ENCODE peak calls at places on chromosomes 1 and 21, in eight cellular contexts. L is gastrocnemius medialis, K is testis, M is left lung, T is fibroblast of lung, W is thoracic aorta, N is ovary, R is heart right ventricle. X is an unnamed sample.

GRCh38 chr1:99264201-99265021 is at the start of gene PLPPR4:
- DNase-seq in L (peak; percentile 35), K (peak; percentile 61), M (peak; percentile 85), T (peak; percentile 31), W (no peak), N (no peak), R (peak; percentile 55), X (no peak)

GRCh38 chr21:25607812-25608737 is 794 bp upstream of the MRPL39 start:
- DNase-seq in L (peak; percentile 70), K (peak; percentile 88), M (peak; percentile 87), T (peak; percentile 87), W (peak; percentile 51), N (peak; percentile 80), R (peak; percentile 77), X (peak; percentile 79)

GRCh38 chr1:8189931-8190483 is 127.9 kb upstream of the SLC45A1 start:
- DNase-seq in L (peak; percentile 85), K (no peak), M (no peak), T (no peak), W (no peak), N (peak; percentile 1), R (no peak), X (no peak)

GRCh38 chr1:113515498-113515897 is 125.2 kb downstream of the MAGI3 start:
- DNase-seq in L (no peak), K (no peak), M (no peak), T (no peak), W (no peak), N (no peak), R (no peak), X (no peak)

GRCh38 chr21:44305691-44306090 is 5.8 kb downstream of the PFKL start:
- DNase-seq in L (no peak), K (no peak), M (no peak), T (no peak), W (no peak), N (no peak), R (no peak), X (no peak)

GRCh38 chr1:25556791-25557476 is 13.5 kb downstream of the LDLRAP1 start:
- DNase-seq in L (no peak), K (no peak), M (peak; percentile 78), T (peak; percentile 57), W (no peak), N (no peak), R (no peak), X (no peak)

GRCh38 chr21:41825881-41826280 is 53.3 kb downstream of the PRDM15 start:
- DNase-seq in L (no peak), K (no peak), M (peak; percentile 49), T (no peak), W (no peak), N (no peak), R (no peak), X (no peak)

GRCh38 chr1:145858238-145858936 is 494 bp downstream of the PIAS3 start:
- DNase-seq in L (peak; percentile 46), K (peak; percentile 73), M (peak; percentile 88), T (peak; percentile 17), W (no peak), N (peak; percentile 69), R (peak; percentile 52), X (peak; percentile 66)

GRCh38 chr1:202760589-202760988 is 47.6 kb downstream of the KDM5B start:
- DNase-seq in L (no peak), K (no peak), M (no peak), T (no peak), W (no peak), N (no peak), R (no peak), X (no peak)

GRCh38 chr1:219347376-219347775 is 173.7 kb downstream of the LYPLAL1 start:
- DNase-seq in L (no peak), K (no peak), M (no peak), T (no peak), W (no peak), N (no peak), R (no peak), X (no peak)

GRCh38 chr1:59041878-59042277 is 255.0 kb upstream of the FGGY start:
- DNase-seq in L (no peak), K (no peak), M (no peak), T (peak; percentile 37), W (no peak), N (no peak), R (no peak), X (no peak)

GRCh38 chr1:19596065-19596718 is 47.9 kb upstream of the NBL1 start:
- DNase-seq in L (no peak), K (no peak), M (no peak), T (no peak), W (no peak), N (no peak), R (no peak), X (no peak)

GRCh38 chr1:100941098-100941527 is 45.2 kb downstream of the SLC30A7 start:
- DNase-seq in L (no peak), K (no peak), M (no peak), T (no peak), W (no peak), N (no peak), R (no peak), X (no peak)

GRCh38 chr1:182833271-182833670 is 5.9 kb upstream of the DHX9 start:
- DNase-seq in L (no peak), K (no peak), M (no peak), T (no peak), W (no peak), N (no peak), R (no peak), X (no peak)

GRCh38 chr1:212413902-212414327 is 771 bp downstream of the PACC1 start:
- DNase-seq in L (no peak), K (peak; percentile 24), M (no peak), T (peak; percentile 17), W (no peak), N (no peak), R (no peak), X (no peak)

GRCh38 chr1:65264197-65264929 is 45.0 kb upstream of the DNAJC6 start:
- DNase-seq in L (no peak), K (no peak), M (no peak), T (peak; percentile 54), W (no peak), N (peak; percentile 22), R (no peak), X (no peak)

GRCh38 chr1:175385316-175385715 is 192.7 kb upstream of the KIAA0040 start:
- DNase-seq in L (no peak), K (no peak), M (no peak), T (no peak), W (no peak), N (no peak), R (no peak), X (no peak)

DNA sequence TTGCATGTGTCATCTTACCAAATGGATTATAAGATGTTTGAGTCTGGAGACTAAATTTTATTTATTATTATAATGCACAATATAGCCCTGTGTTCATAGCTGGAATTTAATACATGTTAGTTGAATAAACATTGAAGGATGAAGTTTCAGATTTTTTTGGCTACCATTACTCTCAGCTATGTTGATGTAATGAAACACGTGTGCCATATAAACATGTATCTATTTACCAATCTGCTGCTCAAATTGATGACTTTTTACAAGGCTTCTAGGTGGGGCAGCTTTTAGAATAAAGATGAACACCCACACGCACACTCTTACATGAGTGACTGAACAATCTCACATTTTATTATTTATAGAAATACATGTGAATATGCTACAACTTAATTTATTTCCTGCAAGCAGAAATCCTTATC is 102.0 kb downstream of the RUNX1 start:
- DNase-seq in L (no peak), K (no peak), M (no peak), T (peak; percentile 39), W (no peak), N (no peak), R (no peak), X (no peak)
- TF ChIP-seq CTCF in L (no peak), K (no peak), M (no peak), T (no peak), W (no peak), N (no peak), R (no peak), X (no peak)

GRCh38 chr1:14743368-14743767 is 144.9 kb downstream of the KAZN start:
- DNase-seq in L (no peak), K (no peak), M (no peak), T (no peak), W (no peak), N (no peak), R (no peak), X (no peak)
- H3K27ac ChIP-seq in L (no peak overlapping the region), K (no peak overlapping the region), M (no peak overlapping the region), T (no peak overlapping the region), W (no peak overlapping the region), N (no peak overlapping the region), R (no peak overlapping the region), X (no peak overlapping the region)

GRCh38 chr1:44221793-44222192 is 8.5 kb downstream of the DMAP1 start:
- DNase-seq in L (no peak), K (no peak), M (no peak), T (no peak), W (no peak), N (no peak), R (no peak), X (no peak)

GRCh38 chr1:44219301-44219626 is 6.0 kb downstream of the DMAP1 start:
- DNase-seq in L (no peak), K (no peak), M (no peak), T (no peak), W (no peak), N (no peak), R (no peak), X (no peak)

GRCh38 chr1:44218503-44219300 is 5.4 kb downstream of the DMAP1 start:
- DNase-seq in L (no peak), K (no peak), M (no peak), T (no peak), W (no peak), N (no peak), R (no peak), X (no peak)

GRCh38 chr1:44220755-44221154 is 7.5 kb downstream of the DMAP1 start:
- DNase-seq in L (no peak), K (no peak), M (no peak), T (no peak), W (no peak), N (no peak), R (no peak), X (no peak)

DNA sequence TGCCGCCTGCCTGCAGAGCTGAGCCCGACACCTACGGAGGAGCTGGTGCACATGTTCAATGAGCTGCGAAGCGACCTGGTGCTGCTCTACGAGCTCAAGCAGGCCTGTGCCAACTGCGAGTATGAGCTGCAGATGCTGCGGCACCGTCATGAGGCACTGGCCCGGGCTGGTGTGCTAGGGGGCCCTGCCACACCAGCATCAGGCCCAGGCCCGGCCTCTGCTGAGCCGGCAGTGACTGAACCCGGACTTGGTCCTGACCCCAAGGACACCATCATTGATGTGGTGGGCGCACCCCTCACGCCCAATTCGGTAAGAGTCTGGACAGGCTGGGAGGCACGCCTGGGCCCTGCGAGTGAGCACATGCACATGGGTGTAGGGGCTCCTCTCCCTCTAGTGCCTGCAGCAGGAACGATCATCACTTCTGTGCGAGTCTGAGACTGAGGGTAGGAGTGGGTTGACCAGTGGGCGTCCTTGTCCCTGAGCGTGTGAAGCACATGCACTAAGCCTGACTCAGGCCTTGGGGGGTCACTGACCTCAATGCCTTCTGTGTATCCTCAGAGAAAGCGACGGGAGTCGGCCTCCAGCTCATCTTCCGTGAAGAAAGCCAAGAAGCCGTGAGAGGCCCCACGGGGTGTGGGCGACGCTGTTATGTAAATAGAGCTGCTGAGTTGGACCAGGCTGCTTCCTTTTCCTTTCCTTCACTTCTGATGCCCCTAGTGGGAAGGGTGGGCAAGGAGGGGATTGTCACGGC is 6.9 kb downstream of the DMAP1 start:
- DNase-seq in L (no peak), K (no peak), M (no peak), T (peak; percentile 54), W (no peak), N (no peak), R (no peak), X (peak; percentile 61)
- TF ChIP-seq CTCF in L (no peak), K (no peak), M (no peak), T (peak; percentile 6), W (no peak), N (no peak), R (no peak), X (no peak)

GRCh38 chr1:161185732-161186311 is 8.5 kb upstream of the B4GALT3 start:
- DNase-seq in L (no peak), K (no peak), M (no peak), T (no peak), W (no peak), N (no peak), R (no peak), X (peak; percentile 42)
- H3K27ac ChIP-seq in L (peak overlapping the region; percentile 63), K (no peak overlapping the region), M (peak overlapping the region; percentile 78), T (no peak overlapping the region), W (no peak overlapping the region), N (no peak overlapping the region), R (peak overlapping the region; percentile 75), X (peak overlapping the region; percentile 44)

X was measured in tibial artery.